ENCODE peak calls at places on chromosomes 6 and 20, in six cellular contexts. J is CD8-positive, alpha-beta T cell; Y is mucosa of descending colon; G is adrenal gland; B is right lobe of liver; R is heart left ventricle. X is an unnamed sample. For H3K4me1, the result is how much of the 10 kb centered on the place peaks cover.

GRCh38 chr6:152130441-152130840 is 323.0 kb downstream of the ESR1 start:
- DNase-seq in R (no peak), G (no peak), Y (no peak), B (no peak), J (no peak), X (no peak)

GRCh38 chr6:123515715-123516114 is 121.0 kb downstream of the TRDN start:
- DNase-seq in Y (no peak), G (no peak), B (no peak), R (no peak), J (no peak), X (no peak)

GRCh38 chr6:167532410-167533294 is 207.8 kb downstream of the TTLL2 start:
- DNase-seq in R (no peak), Y (no peak), B (no peak), J (no peak), G (no peak), X (peak)

GRCh38 chr20:14498809-14499208 is 161.4 kb upstream of the FLRT3 start:
- DNase-seq in B (no peak), Y (no peak), R (no peak), G (no peak), J (no peak), X (no peak)

GRCh38 chr6:7731289-7731688 is 5.4 kb downstream of the BMP6 start:
- DNase-seq in R (no peak), B (no peak), G (no peak), Y (no peak), J (no peak), X (no peak)

GRCh38 chr20:57323034-57323433 is 6.6 kb upstream of the SPO11 start:
- DNase-seq in R (no peak), G (no peak), B (no peak), J (no peak), Y (peak), X (peak)

GRCh38 chr20:23397961-23398360 is 23.3 kb downstream of the NAPB start:
- DNase-seq in G (no peak), Y (no peak), R (no peak), J (no peak), B (no peak), X (no peak)

GRCh38 chr6:138535728-138536454 is 36.6 kb upstream of the NHSL1 start:
- DNase-seq in G (no peak), B (no peak), J (no peak), Y (no peak), R (no peak), X (no peak)

GRCh38 chr20:47352332-47353223 is 3.9 kb downstream of the ZMYND8 start:
- DNase-seq in J (no peak), Y (peak), R (peak), B (peak), G (peak), X (peak)

GRCh38 chr6:33757906-33758305 is 11.2 kb upstream of the IP6K3 start:
- DNase-seq in R (no peak), J (no peak), B (no peak), G (no peak), Y (no peak), X (no peak)

GRCh38 chr6:10269814-10270472 is 144.9 kb downstream of the TFAP2A start:
- DNase-seq in R (no peak), G (no peak), J (no peak), B (no peak), Y (no peak), X (no peak)

GRCh38 chr20:50111120-50111828 is 1.7 kb downstream of the UBE2V1 start:
- DNase-seq in B (no peak), G (peak), R (no peak), J (no peak), Y (no peak), X (no peak)

GRCh38 chr20:23144856-23145255 is 58.7 kb upstream of the CD93 start:
- DNase-seq in R (no peak), G (no peak), Y (no peak), B (no peak), J (no peak), X (no peak)

GRCh38 chr20:57195023-57195758 is 71.2 kb downstream of the BMP7 start:
- DNase-seq in J (no peak), G (no peak), R (no peak), B (no peak), Y (no peak), X (no peak)

GRCh38 chr6:89268776-89269175 is 46.3 kb downstream of the GABRR2 start:
- DNase-seq in R (no peak), J (no peak), G (no peak), Y (no peak), B (no peak), X (no peak)

GRCh38 chr6:132020138-132020551 is 69.0 kb upstream of the CCN2 start:
- DNase-seq in B (no peak), G (peak), J (no peak), R (no peak), Y (no peak), X (no peak)

GRCh38 chr6:13916230-13916944 is 8.4 kb upstream of the RNF182 start:
- DNase-seq in G (no peak), R (no peak), B (no peak), J (no peak), Y (no peak), X (no peak)

GRCh38 chr20:10074513-10074912 is 39.7 kb downstream of the ANKEF1 start:
- DNase-seq in Y (no peak), G (peak), R (no peak), B (no peak), J (no peak), X (no peak)

GRCh38 chr6:32815996-32816395 is 806 bp downstream of the HLA-DOB start:
- DNase-seq in J (no peak), Y (no peak), B (no peak), G (no peak), R (no peak), X (no peak)

GRCh38 chr6:39037707-39038106 is 10.9 kb upstream of the GLP1R start:
- DNase-seq in R (no peak), Y (no peak), G (no peak), B (no peak), J (no peak), X (no peak)

GRCh38 chr20:38343107-38343797 is 3.0 kb upstream of the LBP start:
- DNase-seq in G (peak), B (peak), Y (peak), J (no peak), R (no peak), X (no peak)

GRCh38 chr6:142760152-142760551 is 184.8 kb downstream of the HIVEP2 start:
- DNase-seq in J (no peak), R (no peak), B (no peak), Y (no peak), G (no peak), X (no peak)

GRCh38 chr6:134145786-134146185 is 93.4 kb upstream of the SLC2A12 start:
- DNase-seq in J (no peak), G (no peak), R (no peak), Y (no peak), B (no peak), X (peak)

GRCh38 chr6:31882344-31882743 is 3.5 kb upstream of the SLC44A4 start:
- DNase-seq in Y (no peak), J (no peak), R (no peak), G (peak), B (no peak), X (no peak)

GRCh38 chr20:6122111-6122872 is 538 bp downstream of the FERMT1 start:
- DNase-seq in G (no peak), R (no peak), Y (peak), B (no peak), J (no peak), X (peak)

GRCh38 chr6:151007069-151007468 is 141.6 kb downstream of the MTHFD1L start:
- DNase-seq in Y (no peak), R (no peak), B (no peak), G (no peak), J (no peak), X (no peak)

GRCh38 chr20:33788351-33789049 is 22.6 kb upstream of the CHMP4B start:
- DNase-seq in B (no peak), R (no peak), Y (peak), J (no peak), G (no peak), X (no peak)

GRCh38 chr6:30399390-30400058 is 54.6 kb downstream of the RPP21 start:
- DNase-seq in J (no peak), B (no peak), G (no peak), Y (peak), R (no peak), X (no peak)

GRCh38 chr20:5841492-5841891 is 91.3 kb downstream of the SHLD1 start:
- DNase-seq in Y (no peak), R (no peak), B (no peak), G (no peak), J (no peak), X (no peak)

GRCh38 chr6:89613790-89614189 is 24.8 kb downstream of the LYRM2 start:
- DNase-seq in G (no peak), R (no peak), Y (no peak), J (no peak), B (no peak), X (no peak)

GRCh38 chr20:42836339-42836738 is 353.4 kb downstream of the PTPRT start:
- DNase-seq in J (no peak), R (no peak), Y (no peak), B (no peak), G (no peak), X (no peak)

GRCh38 chr20:38143646-38144554 is 21.2 kb downstream of the TGM2 start:
- DNase-seq in G (peak), J (no peak), Y (peak), R (no peak), B (peak), X (no peak)

GRCh38 chr6:11613858-11614257 is 76.3 kb downstream of the TMEM170B start:
- DNase-seq in G (no peak), B (no peak), Y (no peak), R (no peak), J (no peak), X (no peak)

GRCh38 chr6:25637946-25638345 is 14.1 kb upstream of the SCGN start:
- DNase-seq in Y (peak), R (no peak), G (no peak), B (no peak), J (no peak), X (no peak)

DNA sequence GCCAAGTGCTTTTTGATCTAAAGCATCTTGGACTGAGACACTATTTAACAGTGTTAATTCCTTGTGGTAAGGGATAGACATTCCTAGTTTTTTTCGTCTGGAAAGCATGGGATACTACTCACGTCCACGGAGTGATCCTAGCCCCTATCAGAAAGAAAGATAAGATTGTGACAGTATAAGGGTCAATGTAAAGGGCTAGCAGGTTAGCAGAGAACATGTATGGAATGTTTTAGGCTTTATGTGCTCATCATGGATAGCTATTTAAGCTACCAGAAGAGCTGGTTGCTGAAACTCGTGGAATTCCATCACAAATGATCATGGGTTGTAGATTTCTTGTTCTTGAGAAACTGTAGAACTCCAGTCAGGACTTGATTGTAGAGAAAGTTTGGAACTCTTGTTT is 32.1 kb downstream of the CYB5R4 start:
- DNase-seq in J (no peak), G (no peak), R (no peak), Y (no peak), B (no peak), X (no peak)
- H3K4me3 ChIP-seq in J (no peak), G (no peak), R (no peak), Y (no peak), B (no peak), X (no peak)

DNA sequence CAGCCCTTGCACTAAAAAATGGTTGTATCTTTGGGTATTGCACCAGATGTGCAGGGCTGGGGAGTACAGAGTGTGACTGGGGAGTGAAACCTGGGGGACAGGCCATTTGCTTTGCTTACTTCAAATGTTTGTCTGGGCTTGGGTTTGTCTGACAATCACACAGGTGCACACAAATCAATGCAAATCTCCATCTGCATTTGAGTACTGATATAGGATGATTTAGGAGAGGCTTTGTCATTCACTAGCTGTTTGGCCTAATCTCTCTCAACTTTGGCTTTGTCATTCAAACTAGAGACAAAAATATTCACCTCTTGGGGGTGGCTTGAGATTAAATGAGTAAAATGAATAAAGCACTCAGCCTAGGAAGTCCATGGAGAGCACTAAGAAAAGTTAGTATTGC is 3.8 kb downstream of the GUCA1A start:
- DNase-seq in B (no peak), R (no peak), Y (no peak), J (no peak), G (no peak), X (peak)
- H3K4me1 ChIP-seq in B (under half), R (under half), Y (under half), J (under half), G (under half), X (under half)

GRCh38 chr6:37646986-37647764 is 50.5 kb downstream of the MDGA1 start:
- DNase-seq in J (no peak), R (no peak), G (no peak), B (no peak), Y (no peak), X (no peak)

GRCh38 chr6:37646097-37646864 is 51.4 kb downstream of the MDGA1 start:
- DNase-seq in G (no peak), J (no peak), B (no peak), R (no peak), Y (no peak), X (no peak)

GRCh38 chr6:37648465-37649330 is 49.0 kb downstream of the MDGA1 start:
- DNase-seq in J (peak), G (no peak), B (no peak), R (no peak), Y (peak), X (no peak)

GRCh38 chr6:37650071-37650481 is 47.6 kb downstream of the MDGA1 start:
- DNase-seq in G (peak), R (no peak), J (no peak), Y (peak), B (no peak), X (no peak)

DNA sequence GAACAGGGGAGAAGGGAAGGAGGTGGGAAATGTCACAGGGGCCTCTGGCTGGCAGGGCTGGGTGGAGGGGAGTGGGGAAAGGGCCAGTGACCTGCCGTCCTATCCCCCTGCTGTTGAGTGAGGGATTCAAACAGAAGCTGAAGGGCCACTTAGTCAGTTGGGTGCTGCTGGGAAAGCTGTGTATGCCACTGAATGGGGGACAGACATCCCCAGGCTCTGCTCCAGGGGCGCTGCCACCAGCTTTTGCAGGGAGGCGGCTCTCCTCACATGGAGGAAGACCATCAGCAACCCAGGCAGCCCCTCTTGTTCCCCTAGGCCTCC is 50.0 kb downstream of the MDGA1 start:
- DNase-seq in Y (no peak), J (no peak), G (no peak), R (no peak), B (no peak), X (no peak)
- H3K4me3 ChIP-seq in Y (no peak), J (no peak), G (no peak), R (no peak), B (no peak), X (no peak)

GRCh38 chr6:116017546-116018276 is 43.0 kb downstream of the FRK start:
- DNase-seq in R (no peak), B (no peak), J (no peak), G (no peak), Y (no peak), X (no peak)

GRCh38 chr6:116015983-116016382 is 44.7 kb downstream of the FRK start:
- DNase-seq in Y (peak), G (no peak), B (no peak), J (no peak), R (no peak), X (no peak)

GRCh38 chr6:116012966-116013365 is 47.7 kb downstream of the FRK start:
- DNase-seq in R (no peak), B (no peak), Y (no peak), G (no peak), J (no peak), X (no peak)

GRCh38 chr6:116016846-116017545 is 43.7 kb downstream of the FRK start:
- DNase-seq in R (no peak), B (no peak), Y (peak), G (no peak), J (no peak), X (no peak)

DNA sequence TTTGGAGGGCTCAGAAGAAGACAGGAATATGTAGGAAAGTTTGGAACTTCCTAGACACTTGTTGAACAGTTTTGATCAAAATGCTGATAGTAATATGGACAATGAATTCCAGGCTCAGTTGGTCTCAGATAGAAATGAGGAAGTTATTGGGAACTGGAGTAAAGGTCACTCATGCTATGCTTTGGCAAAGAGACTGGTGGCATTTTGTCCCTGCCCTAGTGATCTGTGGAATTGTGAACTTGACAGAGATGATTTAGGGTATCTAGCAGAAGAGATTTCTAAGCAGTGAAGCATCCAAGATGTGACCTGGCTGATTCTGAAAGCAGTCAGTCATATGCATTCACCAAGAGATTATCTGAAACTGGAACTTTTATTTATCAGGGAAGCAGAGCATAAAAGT is 45.1 kb downstream of the FRK start:
- DNase-seq in Y (peak), R (no peak), J (no peak), B (no peak), G (no peak), X (no peak)
- H3K4me1 ChIP-seq in Y (under half), R (under half), J (under half), B (under half), G (under half), X (under half)

DNA sequence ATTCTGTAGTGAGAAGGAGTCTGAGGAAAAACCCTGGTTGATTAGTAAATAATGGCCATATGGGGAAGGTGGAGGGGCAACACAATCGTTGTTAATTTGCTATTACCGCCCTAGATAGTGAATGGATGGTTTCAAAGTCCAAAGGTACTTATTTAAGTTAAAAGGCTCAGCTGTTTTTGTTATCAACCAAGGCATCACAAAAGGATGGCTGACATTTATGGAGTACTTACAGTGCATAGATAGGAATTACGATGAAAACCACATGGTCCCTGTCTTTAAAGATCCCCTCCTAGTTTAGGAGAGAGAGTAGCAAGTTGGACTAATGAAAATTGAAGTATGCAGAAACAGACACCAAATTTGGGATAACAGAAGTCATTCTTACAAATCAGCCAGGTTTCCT is 319.6 kb downstream of the CDKAL1 start:
- DNase-seq in B (no peak), R (no peak), J (no peak), Y (no peak), G (no peak), X (no peak)
- H3K4me3 ChIP-seq in B (no peak), R (no peak), J (no peak), Y (no peak), G (no peak), X (no peak)

GRCh38 chr6:105402981-105403935 is at the start of gene PREP:
- DNase-seq in G (peak), Y (peak), J (peak), R (peak), B (peak), X (peak)
- H3K4me1 ChIP-seq in G (under half), Y (under half), J (under half), R (under half), B (under half), X (under half)

DNA sequence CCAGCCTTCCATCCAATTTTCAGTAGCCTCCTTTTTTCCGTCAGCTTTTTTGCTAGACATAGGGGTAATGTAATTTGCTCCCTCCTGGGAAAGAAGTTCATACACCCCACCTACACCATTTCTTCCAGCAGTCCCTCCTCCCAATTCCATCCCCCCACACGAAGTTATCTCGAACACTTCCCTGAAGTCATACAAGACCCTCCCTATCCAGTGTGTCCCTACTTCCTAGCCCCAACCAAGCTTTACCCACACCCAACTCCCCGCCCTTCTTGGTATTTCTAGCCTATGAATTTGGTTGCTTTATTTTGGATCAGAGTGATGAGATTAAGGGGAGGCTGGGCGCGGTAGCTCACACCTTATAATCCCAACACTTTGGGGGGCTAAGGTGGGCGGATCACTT is 1.0 kb downstream of the UBE2C start:
- DNase-seq in Y (no peak), B (no peak), J (no peak), G (no peak), R (no peak), X (no peak)
- H3K4me3 ChIP-seq in Y (no peak), B (no peak), J (no peak), G (no peak), R (no peak), X (no peak)

GRCh38 chr20:63298731-63299312 is 5.8 kb downstream of the COL20A1 start:
- DNase-seq in Y (no peak), B (no peak), J (no peak), R (no peak), G (no peak), X (no peak)

GRCh38 chr20:63295846-63296245 is 2.9 kb downstream of the COL20A1 start:
- DNase-seq in R (no peak), J (no peak), G (no peak), B (no peak), Y (no peak), X (no peak)

GRCh38 chr20:63297371-63297781 is 4.4 kb downstream of the COL20A1 start:
- DNase-seq in J (no peak), B (no peak), Y (no peak), R (no peak), G (no peak), X (no peak)

GRCh38 chr20:63296411-63297299 is 3.7 kb downstream of the COL20A1 start:
- DNase-seq in R (no peak), J (no peak), B (no peak), Y (no peak), G (no peak), X (no peak)

GRCh38 chr20:63297796-63298572 is 5.0 kb downstream of the COL20A1 start:
- DNase-seq in B (no peak), J (no peak), R (no peak), Y (no peak), G (no peak), X (no peak)
- H3K4me1 ChIP-seq in B (under half), J (under half), R (under half), Y (under half), G (under half), X (under half)